ENCODE peak calls at places on chromosomes 2 and 18, in five cellular contexts. J, F, S, X and V are unnamed samples.

GRCh38 chr2:65193446-65193845 is 34.2 kb upstream of the ACTR2 start:
- DNase-seq in J (no peak), F (no peak), S (no peak), X (no peak), V (no peak)

GRCh38 chr18:13218376-13219011 is at the start of gene LDLRAD4:
- DNase-seq in J (no peak), F (no peak), S (no peak), X (no peak), V (no peak)

GRCh38 chr2:162073776-162074578 is at the start of gene DPP4:
- DNase-seq in J (peak), F (no peak), S (no peak), X (peak), V (no peak)

GRCh38 chr2:73913414-73914054 is 13.1 kb upstream of the DGUOK start:
- DNase-seq in J (no peak), F (no peak), S (no peak), X (no peak), V (no peak)

GRCh38 chr2:62321370-62321769 is 125.5 kb downstream of the B3GNT2 start:
- DNase-seq in J (no peak), F (no peak), S (no peak), X (no peak), V (no peak)

GRCh38 chr2:28539095-28539494 is 43.2 kb downstream of the PLB1 start:
- DNase-seq in J (no peak), F (no peak), S (no peak), X (no peak), V (no peak)

GRCh38 chr18:28178720-28179119 is 1.8 kb upstream of the CDH2 start:
- DNase-seq in J (peak), F (no peak), S (no peak), X (no peak), V (no peak)

GRCh38 chr18:54712315-54712714 is 116.0 kb upstream of the RAB27B start:
- DNase-seq in J (peak), F (no peak), S (no peak), X (no peak), V (no peak)

GRCh38 chr2:15703365-15703869 is 111.7 kb downstream of the DDX1 start:
- DNase-seq in J (no peak), F (no peak), S (no peak), X (no peak), V (no peak)

GRCh38 chr2:12883911-12884310 is 167.2 kb downstream of the TRIB2 start:
- DNase-seq in J (no peak), F (no peak), S (no peak), X (no peak), V (no peak)

GRCh38 chr2:172046080-172046678 is 39.1 kb upstream of the DLX1 start:
- DNase-seq in J (no peak), F (no peak), S (no peak), X (no peak), V (no peak)
- TF ChIP-seq KDM1A in J (no peak), F (peak), S (no peak), X (no peak), V (no peak)

DNA sequence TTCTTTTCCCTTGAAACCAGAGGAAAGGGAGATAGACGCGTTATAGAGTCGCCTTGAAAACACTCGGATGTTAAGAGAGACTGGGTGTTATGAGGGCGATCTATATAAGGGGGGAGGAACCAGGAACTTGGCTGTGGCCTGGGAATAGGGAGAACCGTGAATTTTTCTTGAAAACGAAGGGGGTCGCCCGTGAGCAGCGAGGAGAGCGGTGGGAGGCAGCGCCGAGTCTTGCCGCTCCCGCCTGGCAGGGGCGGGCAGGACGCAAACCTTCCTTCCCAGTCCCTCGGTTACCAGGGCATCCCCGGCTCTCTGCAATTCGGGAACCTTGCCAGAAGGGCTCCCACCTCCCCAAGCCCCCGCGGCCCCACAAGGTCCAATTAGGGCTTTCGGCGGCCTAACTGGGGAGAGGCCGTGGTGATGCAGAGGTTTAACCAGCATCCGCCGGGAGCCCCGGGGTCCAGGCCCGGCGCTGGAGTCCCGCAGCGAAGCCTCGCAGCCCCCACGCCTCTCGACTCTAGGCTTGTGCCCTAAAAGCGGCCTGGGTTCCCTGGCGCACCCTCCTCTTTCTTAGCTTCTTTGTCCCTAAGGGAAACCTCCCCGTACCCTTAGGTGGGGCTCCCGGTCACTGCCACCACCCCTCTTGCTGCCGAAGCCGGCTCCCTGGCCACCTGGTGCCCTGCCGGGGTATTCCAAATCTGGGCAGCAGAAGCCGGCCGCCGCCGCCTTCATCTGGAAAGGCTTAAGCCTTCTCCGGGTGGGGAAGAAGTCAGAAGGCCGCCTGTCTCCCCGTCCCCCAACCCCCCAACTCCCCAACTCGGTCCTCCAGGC is 708 bp upstream of the FHOD3 start:
- DNase-seq in J (peak), F (peak), S (peak), X (peak), V (no peak)
- TF ChIP-seq KDM1A in J (no peak), F (no peak), S (no peak), X (no peak), V (no peak)

GRCh38 chr2:17228461-17228860 is 289.8 kb downstream of the RAD51AP2 start:
- DNase-seq in J (no peak), F (no peak), S (no peak), X (no peak), V (no peak)
- TF ChIP-seq KDM1A in J (no peak), F (no peak), S (no peak), X (no peak), V (no peak)

GRCh38 chr2:9781252-9781651 is 62.0 kb upstream of the TAF1B start:
- DNase-seq in J (no peak), F (no peak), S (no peak), X (no peak), V (no peak)
- TF ChIP-seq KDM1A in J (no peak), F (no peak), S (no peak), X (no peak), V (no peak)